ENCODE peak calls at places on chromosomes 16 and 17, in four cellular contexts. One of them, this sample, is unnamed.

GRCh38 chr16:24198807-24199533 is 57.2 kb upstream of the CACNG3 start:
- DNase-seq in HFF-Myc: no peak
- DNase-seq in GM10248: no peak
- DNase-seq in psoas muscle: no peak
- DNase-seq in this sample: no peak

GRCh38 chr17:78933025-78933958 is 8.1 kb upstream of the TIMP2 start:
- DNase-seq in HFF-Myc: peak; percentile 94
- DNase-seq in GM10248: peak; percentile 50
- DNase-seq in psoas muscle: peak; percentile 74
- DNase-seq in this sample: no peak

GRCh38 chr16:69772560-69773254 is 10.6 kb downstream of the WWP2 start:
- DNase-seq in HFF-Myc: no peak
- DNase-seq in GM10248: no peak
- DNase-seq in psoas muscle: no peak
- DNase-seq in this sample: no peak

GRCh38 chr17:2044263-2044894 is 2.6 kb downstream of the OVCA2 start:
- DNase-seq in HFF-Myc: no peak
- DNase-seq in GM10248: no peak
- DNase-seq in psoas muscle: no peak
- DNase-seq in this sample: no peak

GRCh38 chr17:28335959-28336871 is 654 bp downstream of the TNFAIP1 start:
- DNase-seq in HFF-Myc: peak; percentile 59
- DNase-seq in GM10248: no peak
- DNase-seq in psoas muscle: peak; percentile 63
- DNase-seq in this sample: peak; percentile 18

GRCh38 chr17:5644065-5644464 is 59.8 kb upstream of the NLRP1 start:
- DNase-seq in HFF-Myc: no peak
- DNase-seq in GM10248: no peak
- DNase-seq in psoas muscle: no peak
- DNase-seq in this sample: no peak

GRCh38 chr17:70968302-70968701 is 799.0 kb downstream of the KCNJ2 start:
- DNase-seq in HFF-Myc: no peak
- DNase-seq in GM10248: no peak
- DNase-seq in psoas muscle: no peak
- DNase-seq in this sample: no peak

GRCh38 chr16:35746281-35746962 is 2287.0 kb downstream of the TP53TG3F start:
- DNase-seq in HFF-Myc: no peak
- DNase-seq in GM10248: peak; percentile 8
- DNase-seq in psoas muscle: no peak
- DNase-seq in this sample: no peak

GRCh38 chr16:75733305-75734141 is 7.2 kb upstream of the CPHXL start:
- DNase-seq in HFF-Myc: peak; percentile 79
- DNase-seq in GM10248: no peak
- DNase-seq in psoas muscle: no peak
- DNase-seq in this sample: no peak

GRCh38 chr16:27169511-27170071 is 33.7 kb upstream of the KDM8 start:
- DNase-seq in HFF-Myc: no peak
- DNase-seq in GM10248: no peak
- DNase-seq in psoas muscle: no peak
- DNase-seq in this sample: no peak
- TF ChIP-seq CTCF in HFF-Myc: peak; percentile 5
- TF ChIP-seq CTCF in GM10248: no peak
- TF ChIP-seq CTCF in psoas muscle: no peak
- TF ChIP-seq CTCF in this sample: no peak

GRCh38 chr16:26993988-26994387 is 72.7 kb upstream of the C16orf82 start:
- DNase-seq in HFF-Myc: no peak
- DNase-seq in GM10248: no peak
- DNase-seq in psoas muscle: no peak
- DNase-seq in this sample: no peak
- TF ChIP-seq CTCF in HFF-Myc: no peak
- TF ChIP-seq CTCF in GM10248: no peak
- TF ChIP-seq CTCF in psoas muscle: no peak
- TF ChIP-seq CTCF in this sample: no peak

GRCh38 chr17:16932156-16932555 is 39.8 kb downstream of the TNFRSF13B start:
- DNase-seq in HFF-Myc: no peak
- DNase-seq in GM10248: no peak
- DNase-seq in psoas muscle: no peak
- DNase-seq in this sample: no peak
- TF ChIP-seq CTCF in HFF-Myc: no peak
- TF ChIP-seq CTCF in GM10248: no peak
- TF ChIP-seq CTCF in psoas muscle: no peak
- TF ChIP-seq CTCF in this sample: no peak

GRCh38 chr16:53224932-53225533 is 170.2 kb downstream of the CHD9 start:
- DNase-seq in HFF-Myc: no peak
- DNase-seq in GM10248: no peak
- DNase-seq in psoas muscle: no peak
- DNase-seq in this sample: no peak

GRCh38 chr16:53216798-53217197 is 162.0 kb downstream of the CHD9 start:
- DNase-seq in HFF-Myc: no peak
- DNase-seq in GM10248: no peak
- DNase-seq in psoas muscle: no peak
- DNase-seq in this sample: no peak

GRCh38 chr16:53219795-53220194 is 165.0 kb downstream of the CHD9 start:
- DNase-seq in HFF-Myc: no peak
- DNase-seq in GM10248: no peak
- DNase-seq in psoas muscle: no peak
- DNase-seq in this sample: no peak

GRCh38 chr16:53220585-53220984 is 165.8 kb downstream of the CHD9 start:
- DNase-seq in HFF-Myc: no peak
- DNase-seq in GM10248: no peak
- DNase-seq in psoas muscle: no peak
- DNase-seq in this sample: no peak
- TF ChIP-seq CTCF in HFF-Myc: peak; percentile 28
- TF ChIP-seq CTCF in GM10248: no peak
- TF ChIP-seq CTCF in psoas muscle: peak; percentile 25
- TF ChIP-seq CTCF in this sample: peak; percentile 29

GRCh38 chr16:77043076-77043475 is 147.9 kb upstream of the MON1B start:
- DNase-seq in HFF-Myc: peak; percentile 6
- DNase-seq in GM10248: no peak
- DNase-seq in psoas muscle: no peak
- DNase-seq in this sample: no peak
- TF ChIP-seq CTCF in HFF-Myc: peak; percentile 40
- TF ChIP-seq CTCF in GM10248: peak; percentile 21
- TF ChIP-seq CTCF in psoas muscle: peak; percentile 31
- TF ChIP-seq CTCF in this sample: peak; percentile 53

DNA sequence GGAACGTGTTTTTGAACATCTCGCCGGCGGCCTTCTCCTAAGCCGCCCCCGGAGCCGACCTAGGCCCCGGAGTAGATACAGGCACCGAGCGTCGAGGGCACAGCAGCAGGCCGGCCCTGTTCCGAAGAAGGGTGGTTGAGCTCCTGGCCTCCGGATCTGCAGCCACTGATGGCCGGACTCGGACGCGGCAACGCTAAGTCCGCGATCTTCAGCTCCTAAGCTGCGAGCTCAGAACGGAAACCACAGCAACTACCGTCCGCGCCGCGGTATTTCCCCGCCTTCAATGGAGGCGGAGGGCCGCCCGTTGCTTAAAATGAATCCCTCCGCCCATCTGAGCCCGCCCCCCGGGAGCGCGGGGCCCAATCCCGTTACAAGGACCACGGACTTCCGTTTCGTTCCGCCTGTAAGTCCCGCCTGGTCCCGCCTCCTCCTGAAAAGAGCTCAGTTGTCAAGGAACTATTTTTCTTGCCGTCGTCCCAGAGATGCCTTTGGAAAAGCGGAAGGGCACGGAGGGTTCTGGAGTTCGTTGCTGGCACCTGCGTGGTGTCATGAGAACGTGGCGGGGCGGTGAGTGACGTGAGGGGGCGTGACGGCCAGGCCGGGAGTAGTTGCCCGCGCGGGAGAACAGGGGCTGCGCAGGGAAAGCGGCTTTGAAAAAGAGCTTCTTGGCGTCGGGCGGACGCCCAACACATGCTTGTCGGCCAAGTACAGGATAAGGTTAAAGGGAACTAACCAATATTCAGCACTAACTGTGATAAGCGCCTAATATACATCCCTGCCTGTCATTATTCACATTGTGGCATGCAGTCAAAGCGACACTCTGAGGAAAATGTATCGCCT is at the start of gene CFAP20:
- DNase-seq in HFF-Myc: peak; percentile 99
- DNase-seq in GM10248: peak; percentile 95
- DNase-seq in psoas muscle: peak; percentile 99
- DNase-seq in this sample: peak; percentile 96
- TF ChIP-seq CTCF in HFF-Myc: no peak
- TF ChIP-seq CTCF in GM10248: no peak
- TF ChIP-seq CTCF in psoas muscle: no peak
- TF ChIP-seq CTCF in this sample: no peak

This sample was measured in neural crest cell.